ENCODE peak calls at places on chromosomes 3 and 15, in six cellular contexts. One of them, this sample, is unnamed.

GRCh38 chr3:105368575-105369500 is 2.1 kb downstream of the ALCAM start:
- DNase-seq in GM23338: peak; percentile 59
- DNase-seq in hepatocyte: peak; percentile 87
- DNase-seq in MM.1S: peak; percentile 84
- DNase-seq in OCI-LY7: peak; percentile 85
- DNase-seq in PC-3: peak; percentile 90
- DNase-seq in this sample: peak; percentile 66

GRCh38 chr15:66901336-66902100 is 163.9 kb upstream of the SMAD3 start:
- DNase-seq in GM23338: no peak
- DNase-seq in hepatocyte: no peak
- DNase-seq in MM.1S: no peak
- DNase-seq in OCI-LY7: no peak
- DNase-seq in PC-3: peak; percentile 6
- DNase-seq in this sample: no peak

GRCh38 chr3:78919021-78919755 is 848.6 kb downstream of the ROBO1 start:
- DNase-seq in GM23338: no peak
- DNase-seq in hepatocyte: peak; percentile 64
- DNase-seq in MM.1S: no peak
- DNase-seq in OCI-LY7: no peak
- DNase-seq in PC-3: no peak
- DNase-seq in this sample: no peak

GRCh38 chr3:51375136-51375535 is 10.0 kb upstream of the MANF start:
- DNase-seq in GM23338: no peak
- DNase-seq in hepatocyte: no peak
- DNase-seq in MM.1S: no peak
- DNase-seq in OCI-LY7: no peak
- DNase-seq in PC-3: no peak
- DNase-seq in this sample: no peak

GRCh38 chr3:195226445-195226844 is 44.5 kb downstream of the XXYLT1 start:
- DNase-seq in GM23338: no peak
- DNase-seq in hepatocyte: no peak
- DNase-seq in MM.1S: peak; percentile 1
- DNase-seq in OCI-LY7: no peak
- DNase-seq in PC-3: no peak
- DNase-seq in this sample: no peak

GRCh38 chr3:43152649-43153048 is 46.8 kb upstream of the POMGNT2 start:
- DNase-seq in GM23338: no peak
- DNase-seq in hepatocyte: peak; percentile 22
- DNase-seq in MM.1S: no peak
- DNase-seq in OCI-LY7: no peak
- DNase-seq in PC-3: no peak
- DNase-seq in this sample: no peak

GRCh38 chr3:112979244-112979832 is 4.4 kb upstream of the CD200R1 start:
- DNase-seq in GM23338: peak; percentile 68
- DNase-seq in hepatocyte: peak; percentile 57
- DNase-seq in MM.1S: peak; percentile 42
- DNase-seq in OCI-LY7: peak; percentile 63
- DNase-seq in PC-3: peak; percentile 62
- DNase-seq in this sample: peak; percentile 51

GRCh38 chr3:129016725-129017530 is 15.8 kb downstream of the EFCC1 start:
- DNase-seq in GM23338: no peak
- DNase-seq in hepatocyte: no peak
- DNase-seq in MM.1S: no peak
- DNase-seq in OCI-LY7: peak; percentile 51
- DNase-seq in PC-3: no peak
- DNase-seq in this sample: no peak

GRCh38 chr3:123419850-123420292 is 29.0 kb downstream of the ADCY5 start:
- DNase-seq in GM23338: no peak
- DNase-seq in hepatocyte: no peak
- DNase-seq in MM.1S: no peak
- DNase-seq in OCI-LY7: no peak
- DNase-seq in PC-3: no peak
- DNase-seq in this sample: no peak

GRCh38 chr15:25170113-25170731 is 215.4 kb downstream of the SNRPN start:
- DNase-seq in GM23338: no peak
- DNase-seq in hepatocyte: peak; percentile 2
- DNase-seq in MM.1S: no peak
- DNase-seq in OCI-LY7: no peak
- DNase-seq in PC-3: no peak
- DNase-seq in this sample: no peak

GRCh38 chr15:78910836-78911235 is 34.0 kb downstream of the CTSH start:
- DNase-seq in GM23338: no peak
- DNase-seq in hepatocyte: no peak
- DNase-seq in MM.1S: no peak
- DNase-seq in OCI-LY7: no peak
- DNase-seq in PC-3: no peak
- DNase-seq in this sample: no peak

GRCh38 chr15:55403531-55403930 is 4.6 kb downstream of the CCPG1 start:
- DNase-seq in GM23338: no peak
- DNase-seq in hepatocyte: peak; percentile 7
- DNase-seq in MM.1S: peak; percentile 85
- DNase-seq in OCI-LY7: peak; percentile 61
- DNase-seq in PC-3: no peak
- DNase-seq in this sample: no peak

GRCh38 chr3:184005981-184006507 is 11.6 kb downstream of the ABCC5 start:
- DNase-seq in GM23338: peak; percentile 53
- DNase-seq in hepatocyte: peak; percentile 86
- DNase-seq in MM.1S: peak; percentile 96
- DNase-seq in OCI-LY7: peak; percentile 72
- DNase-seq in PC-3: peak; percentile 98
- DNase-seq in this sample: no peak

GRCh38 chr15:78103406-78104118 is 11.2 kb downstream of the SH2D7 start:
- DNase-seq in GM23338: no peak
- DNase-seq in hepatocyte: no peak
- DNase-seq in MM.1S: peak; percentile 38
- DNase-seq in OCI-LY7: peak; percentile 19
- DNase-seq in PC-3: peak; percentile 7
- DNase-seq in this sample: no peak

GRCh38 chr15:64046347-64047153 is at the start of gene DAPK2:
- DNase-seq in GM23338: peak; percentile 85
- DNase-seq in hepatocyte: peak; percentile 91
- DNase-seq in MM.1S: peak; percentile 77
- DNase-seq in OCI-LY7: peak; percentile 47
- DNase-seq in PC-3: peak; percentile 65
- DNase-seq in this sample: peak; percentile 89

GRCh38 chr3:93843981-93844380 is 129.7 kb downstream of the PROS1 start:
- DNase-seq in GM23338: peak; percentile 3
- DNase-seq in hepatocyte: no peak
- DNase-seq in MM.1S: no peak
- DNase-seq in OCI-LY7: no peak
- DNase-seq in PC-3: peak; percentile 88
- DNase-seq in this sample: no peak

GRCh38 chr3:152199069-152199838 is 69.5 kb upstream of the MBNL1 start:
- DNase-seq in GM23338: no peak
- DNase-seq in hepatocyte: no peak
- DNase-seq in MM.1S: peak; percentile 64
- DNase-seq in OCI-LY7: peak; percentile 45
- DNase-seq in PC-3: no peak
- DNase-seq in this sample: no peak

GRCh38 chr3:54962200-54962599 is 34.3 kb upstream of the LRTM1 start:
- DNase-seq in GM23338: no peak
- DNase-seq in hepatocyte: no peak
- DNase-seq in MM.1S: no peak
- DNase-seq in OCI-LY7: no peak
- DNase-seq in PC-3: no peak
- DNase-seq in this sample: no peak

GRCh38 chr3:36155515-36155914 is 224.8 kb upstream of the STAC start:
- DNase-seq in GM23338: no peak
- DNase-seq in hepatocyte: no peak
- DNase-seq in MM.1S: no peak
- DNase-seq in OCI-LY7: no peak
- DNase-seq in PC-3: peak; percentile 75
- DNase-seq in this sample: no peak

GRCh38 chr3:106542101-106542769 is 673.4 kb upstream of the CBLB start:
- DNase-seq in GM23338: peak; percentile 26
- DNase-seq in hepatocyte: no peak
- DNase-seq in MM.1S: no peak
- DNase-seq in OCI-LY7: no peak
- DNase-seq in PC-3: no peak
- DNase-seq in this sample: peak; percentile 54

GRCh38 chr15:50686468-50687301 is at the start of gene TRPM7:
- DNase-seq in GM23338: peak; percentile 89
- DNase-seq in hepatocyte: peak; percentile 95
- DNase-seq in MM.1S: peak; percentile 89
- DNase-seq in OCI-LY7: peak; percentile 92
- DNase-seq in PC-3: peak; percentile 80
- DNase-seq in this sample: peak; percentile 95

GRCh38 chr3:169769287-169770181 is at the start of gene ACTRT3:
- DNase-seq in GM23338: peak; percentile 85
- DNase-seq in hepatocyte: peak; percentile 85
- DNase-seq in MM.1S: peak; percentile 75
- DNase-seq in OCI-LY7: peak; percentile 83
- DNase-seq in PC-3: peak; percentile 57
- DNase-seq in this sample: peak; percentile 92

GRCh38 chr3:162586591-162586990 is 1090.0 kb downstream of the OTOL1 start:
- DNase-seq in GM23338: peak; percentile 27
- DNase-seq in hepatocyte: peak; percentile 15
- DNase-seq in MM.1S: no peak
- DNase-seq in OCI-LY7: no peak
- DNase-seq in PC-3: peak; percentile 80
- DNase-seq in this sample: no peak

GRCh38 chr3:56025316-56025715 is 443.0 kb downstream of the ERC2 start:
- DNase-seq in GM23338: no peak
- DNase-seq in hepatocyte: peak; percentile 35
- DNase-seq in MM.1S: no peak
- DNase-seq in OCI-LY7: no peak
- DNase-seq in PC-3: no peak
- DNase-seq in this sample: no peak

GRCh38 chr3:58025824-58026579 is 17.8 kb downstream of the FLNB start:
- DNase-seq in GM23338: no peak
- DNase-seq in hepatocyte: peak; percentile 75
- DNase-seq in MM.1S: no peak
- DNase-seq in OCI-LY7: no peak
- DNase-seq in PC-3: peak; percentile 70
- DNase-seq in this sample: no peak

GRCh38 chr3:9340450-9341009 is 22.3 kb upstream of the THUMPD3 start:
- DNase-seq in GM23338: no peak
- DNase-seq in hepatocyte: peak; percentile 53
- DNase-seq in MM.1S: no peak
- DNase-seq in OCI-LY7: no peak
- DNase-seq in PC-3: peak; percentile 84
- DNase-seq in this sample: no peak

GRCh38 chr3:111737056-111737711 is 121.9 kb upstream of the PHLDB2 start:
- DNase-seq in GM23338: no peak
- DNase-seq in hepatocyte: no peak
- DNase-seq in MM.1S: no peak
- DNase-seq in OCI-LY7: no peak
- DNase-seq in PC-3: no peak
- DNase-seq in this sample: no peak

GRCh38 chr15:99476413-99477222 is 89.2 kb upstream of the MEF2A start:
- DNase-seq in GM23338: no peak
- DNase-seq in hepatocyte: peak; percentile 74
- DNase-seq in MM.1S: no peak
- DNase-seq in OCI-LY7: peak; percentile 9
- DNase-seq in PC-3: peak; percentile 96
- DNase-seq in this sample: peak; percentile 31

GRCh38 chr15:100880139-100880896 is 687 bp downstream of the ALDH1A3 start:
- DNase-seq in GM23338: peak; percentile 63
- DNase-seq in hepatocyte: no peak
- DNase-seq in MM.1S: no peak
- DNase-seq in OCI-LY7: no peak
- DNase-seq in PC-3: no peak
- DNase-seq in this sample: peak; percentile 53

GRCh38 chr3:177525987-177526712 is 328.9 kb upstream of the TBL1XR1 start:
- DNase-seq in GM23338: no peak
- DNase-seq in hepatocyte: no peak
- DNase-seq in MM.1S: no peak
- DNase-seq in OCI-LY7: no peak
- DNase-seq in PC-3: peak; percentile 37
- DNase-seq in this sample: no peak

GRCh38 chr3:149771652-149772271 is 19.5 kb upstream of the COMMD2 start:
- DNase-seq in GM23338: peak; percentile 92
- DNase-seq in hepatocyte: peak; percentile 70
- DNase-seq in MM.1S: peak; percentile 15
- DNase-seq in OCI-LY7: peak; percentile 45
- DNase-seq in PC-3: peak; percentile 75
- DNase-seq in this sample: peak; percentile 81

GRCh38 chr3:189772584-189772983 is 141.4 kb downstream of the TP63 start:
- DNase-seq in GM23338: no peak
- DNase-seq in hepatocyte: peak; percentile 7
- DNase-seq in MM.1S: no peak
- DNase-seq in OCI-LY7: no peak
- DNase-seq in PC-3: no peak
- DNase-seq in this sample: no peak

GRCh38 chr3:101950510-101950909 is 101.2 kb downstream of the NFKBIZ start:
- DNase-seq in GM23338: no peak
- DNase-seq in hepatocyte: no peak
- DNase-seq in MM.1S: no peak
- DNase-seq in OCI-LY7: no peak
- DNase-seq in PC-3: peak; percentile 75
- DNase-seq in this sample: no peak
- TF ChIP-seq EZH2phosphoT487 in GM23338: no peak
- TF ChIP-seq EZH2phosphoT487 in hepatocyte: no peak
- TF ChIP-seq EZH2phosphoT487 in MM.1S: no peak
- TF ChIP-seq EZH2phosphoT487 in OCI-LY7: no peak
- TF ChIP-seq EZH2phosphoT487 in PC-3: no peak
- TF ChIP-seq EZH2phosphoT487 in this sample: no peak

GRCh38 chr3:138594150-138594934 is at the start of gene CEP70:
- DNase-seq in GM23338: peak; percentile 98
- DNase-seq in hepatocyte: peak; percentile 98
- DNase-seq in MM.1S: peak; percentile 97
- DNase-seq in OCI-LY7: peak; percentile 94
- DNase-seq in PC-3: peak; percentile 93
- DNase-seq in this sample: peak; percentile 97
- TF ChIP-seq CTCF in GM23338: peak; percentile 98
- TF ChIP-seq CTCF in hepatocyte: peak; percentile 92
- TF ChIP-seq CTCF in MM.1S: peak; percentile 91
- TF ChIP-seq CTCF in OCI-LY7: peak; percentile 94
- TF ChIP-seq CTCF in PC-3: peak; percentile 84
- TF ChIP-seq CTCF in this sample: peak; percentile 93

DNA sequence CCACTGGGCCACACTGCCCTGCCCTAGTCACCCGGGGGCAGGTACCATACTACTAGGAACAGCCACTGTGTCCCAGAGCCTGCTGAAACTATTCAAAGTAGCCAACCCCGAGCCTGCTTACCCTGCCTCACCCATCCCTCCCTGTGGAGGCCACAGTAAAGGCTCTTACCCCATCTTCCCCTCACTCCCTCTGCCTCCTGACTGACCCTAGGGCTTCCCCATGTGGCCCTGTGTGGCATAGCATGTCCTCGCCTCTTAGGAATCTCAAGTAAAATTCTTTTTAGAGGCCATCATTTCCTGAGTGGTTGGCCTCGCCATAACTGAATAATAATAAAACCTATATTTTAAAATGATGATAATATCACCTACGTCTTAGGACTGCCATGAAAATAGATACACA is 112.2 kb upstream of the SLC6A11 start:
- DNase-seq in GM23338: peak; percentile 84
- DNase-seq in hepatocyte: no peak
- DNase-seq in MM.1S: no peak
- DNase-seq in OCI-LY7: peak; percentile 25
- DNase-seq in PC-3: peak; percentile 60
- DNase-seq in this sample: peak; percentile 78
- TF ChIP-seq EZH2phosphoT487 in GM23338: no peak
- TF ChIP-seq EZH2phosphoT487 in hepatocyte: no peak
- TF ChIP-seq EZH2phosphoT487 in MM.1S: no peak
- TF ChIP-seq EZH2phosphoT487 in OCI-LY7: no peak
- TF ChIP-seq EZH2phosphoT487 in PC-3: no peak
- TF ChIP-seq EZH2phosphoT487 in this sample: no peak

GRCh38 chr3:14431556-14431927 is 29.1 kb downstream of the SLC6A6 start:
- DNase-seq in GM23338: peak; percentile 52
- DNase-seq in hepatocyte: no peak
- DNase-seq in MM.1S: no peak
- DNase-seq in OCI-LY7: peak; percentile 81
- DNase-seq in PC-3: no peak
- DNase-seq in this sample: no peak
- TF ChIP-seq CTCF in GM23338: peak; percentile 11
- TF ChIP-seq CTCF in hepatocyte: no peak
- TF ChIP-seq CTCF in MM.1S: peak; percentile 47
- TF ChIP-seq CTCF in OCI-LY7: peak; percentile 78
- TF ChIP-seq CTCF in PC-3: no peak
- TF ChIP-seq CTCF in this sample: no peak

This sample was measured in neural progenitor cell.